ENCODE peak calls at places on chromosomes 11 and 22, in ten cellular contexts. L is transverse colon, M is brain microvascular endothelial cell, C is neural progenitor cell, F is colonic mucosa, U is heart left ventricle, I is Peyer's patch, O is pancreas, B is hepatocyte, A is choroid plexus epithelial cell. Z is an unnamed sample.

GRCh38 chr11:76939219-76939631 is 78.5 kb downstream of the ACER3 start:
- DNase-seq in F (no peak), L (no peak), O (no peak), B (no peak), M (no peak), I (no peak), U (no peak), C (no peak), A (no peak), Z (no peak)

GRCh38 chr11:1078191-1078601 is 3.5 kb downstream of the MUC2 start:
- DNase-seq in L (no peak), B (no peak), U (no peak), C (peak; percentile 1), A (no peak), O (peak; percentile 12), M (no peak), F (no peak), I (no peak), Z (no peak)

GRCh38 chr11:27055065-27055682 is 14.6 kb downstream of the BBOX1 start:
- DNase-seq in L (peak; percentile 14), I (peak; percentile 81), B (peak; percentile 79), A (peak; percentile 80), F (no peak), C (no peak), U (no peak), M (peak; percentile 83), O (no peak), Z (peak; percentile 17)

GRCh38 chr11:125481531-125481930 is 14.5 kb downstream of the FEZ1 start:
- DNase-seq in U (no peak), A (no peak), O (no peak), I (no peak), M (no peak), C (peak; percentile 63), L (no peak), B (no peak), F (no peak), Z (no peak)

GRCh38 chr22:41009222-41009948 is 58.2 kb downstream of the RBX1 start:
- DNase-seq in M (no peak), I (no peak), O (no peak), B (no peak), U (no peak), L (no peak), A (peak; percentile 52), F (peak; percentile 27), C (no peak), Z (peak; percentile 36)

GRCh38 chr22:32574397-32574796 is 99.8 kb downstream of the FBXO7 start:
- DNase-seq in A (no peak), M (no peak), I (no peak), B (peak; percentile 46), U (no peak), F (no peak), C (no peak), O (no peak), L (no peak), Z (no peak)

GRCh38 chr11:31657091-31657490 is 147.5 kb downstream of the ELP4 start:
- DNase-seq in B (no peak), O (no peak), F (no peak), U (no peak), I (no peak), C (no peak), A (no peak), L (no peak), M (no peak), Z (no peak)

GRCh38 chr11:70715166-70715565 is 316.8 kb downstream of the CTTN start:
- DNase-seq in U (no peak), I (no peak), O (no peak), A (no peak), C (no peak), M (no peak), B (no peak), L (no peak), F (no peak), Z (no peak)

GRCh38 chr11:132402056-132402684 is 1031.8 kb downstream of the NTM start:
- DNase-seq in U (peak; percentile 16), B (peak; percentile 65), A (peak; percentile 72), C (peak; percentile 80), F (no peak), M (peak; percentile 57), O (no peak), I (no peak), L (peak; percentile 19), Z (peak; percentile 41)

GRCh38 chr11:117445097-117445658 is 117.5 kb downstream of the CEP164 start:
- DNase-seq in I (no peak), A (no peak), O (no peak), B (no peak), U (no peak), C (no peak), F (no peak), M (no peak), L (no peak), Z (no peak)

GRCh38 chr11:117443269-117444186 is 115.9 kb downstream of the CEP164 start:
- DNase-seq in L (peak; percentile 35), F (peak; percentile 27), M (peak; percentile 26), U (peak; percentile 49), O (peak; percentile 48), A (peak; percentile 69), C (peak; percentile 88), I (peak; percentile 63), B (peak; percentile 82), Z (peak; percentile 4)

GRCh38 chr11:117442049-117442868 is 114.6 kb downstream of the CEP164 start:
- DNase-seq in F (no peak), A (no peak), L (no peak), C (no peak), U (no peak), O (no peak), B (no peak), M (no peak), I (no peak), Z (no peak)

GRCh38 chr11:117442869-117443239 is 115.2 kb downstream of the CEP164 start:
- DNase-seq in C (no peak), A (no peak), B (no peak), M (no peak), L (no peak), U (no peak), I (no peak), F (no peak), O (no peak), Z (no peak)

DNA sequence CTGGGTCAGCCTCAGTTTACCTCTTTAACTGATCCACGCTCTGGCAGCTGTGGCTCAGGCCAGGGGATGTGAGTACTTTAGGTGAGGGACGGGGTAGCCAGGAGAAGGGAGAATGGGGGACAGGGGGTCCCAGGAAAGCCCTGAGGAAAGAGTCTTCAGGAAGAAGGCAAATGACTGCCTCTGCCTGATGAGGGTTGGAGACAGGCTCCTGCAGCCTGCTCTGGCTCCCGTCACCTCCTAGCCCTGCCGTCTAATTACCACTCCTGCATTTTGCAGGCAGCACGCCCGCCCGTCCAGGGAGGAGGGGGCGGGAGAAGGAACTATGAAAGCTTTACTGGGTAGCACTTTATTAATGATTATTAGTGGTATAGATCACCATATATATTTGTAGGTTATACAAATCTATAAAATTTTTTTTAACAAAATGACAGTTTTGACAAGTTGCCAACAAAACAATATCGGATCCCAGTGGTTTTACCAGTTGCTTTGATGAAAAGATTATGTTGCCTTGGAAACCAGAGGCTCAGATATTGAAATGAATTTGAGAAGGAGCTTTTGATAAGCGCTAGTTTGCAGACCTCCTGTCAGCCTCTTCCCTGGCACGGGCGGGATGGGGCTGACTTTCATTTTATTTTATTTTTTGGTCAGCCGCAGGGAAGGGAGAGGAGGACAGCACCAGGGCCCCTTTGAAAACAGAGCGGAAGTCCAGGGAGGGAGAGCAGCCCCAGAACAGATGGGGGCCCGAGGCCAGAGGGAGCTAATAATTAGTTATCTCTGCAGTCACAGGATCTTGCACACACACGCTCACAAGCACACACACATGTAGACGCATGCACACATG is 116.8 kb downstream of the CEP164 start:
- DNase-seq in B (no peak), M (no peak), L (no peak), C (no peak), A (no peak), I (no peak), O (no peak), U (no peak), F (no peak), Z (no peak)
- H3K4me3 ChIP-seq in B (no peak overlapping the region), M (no peak overlapping the region), L (no peak overlapping the region), C (no peak overlapping the region), A (no peak overlapping the region), I (no peak overlapping the region), O (no peak overlapping the region), U (no peak overlapping the region), F (no peak overlapping the region), Z (no peak overlapping the region)

DNA sequence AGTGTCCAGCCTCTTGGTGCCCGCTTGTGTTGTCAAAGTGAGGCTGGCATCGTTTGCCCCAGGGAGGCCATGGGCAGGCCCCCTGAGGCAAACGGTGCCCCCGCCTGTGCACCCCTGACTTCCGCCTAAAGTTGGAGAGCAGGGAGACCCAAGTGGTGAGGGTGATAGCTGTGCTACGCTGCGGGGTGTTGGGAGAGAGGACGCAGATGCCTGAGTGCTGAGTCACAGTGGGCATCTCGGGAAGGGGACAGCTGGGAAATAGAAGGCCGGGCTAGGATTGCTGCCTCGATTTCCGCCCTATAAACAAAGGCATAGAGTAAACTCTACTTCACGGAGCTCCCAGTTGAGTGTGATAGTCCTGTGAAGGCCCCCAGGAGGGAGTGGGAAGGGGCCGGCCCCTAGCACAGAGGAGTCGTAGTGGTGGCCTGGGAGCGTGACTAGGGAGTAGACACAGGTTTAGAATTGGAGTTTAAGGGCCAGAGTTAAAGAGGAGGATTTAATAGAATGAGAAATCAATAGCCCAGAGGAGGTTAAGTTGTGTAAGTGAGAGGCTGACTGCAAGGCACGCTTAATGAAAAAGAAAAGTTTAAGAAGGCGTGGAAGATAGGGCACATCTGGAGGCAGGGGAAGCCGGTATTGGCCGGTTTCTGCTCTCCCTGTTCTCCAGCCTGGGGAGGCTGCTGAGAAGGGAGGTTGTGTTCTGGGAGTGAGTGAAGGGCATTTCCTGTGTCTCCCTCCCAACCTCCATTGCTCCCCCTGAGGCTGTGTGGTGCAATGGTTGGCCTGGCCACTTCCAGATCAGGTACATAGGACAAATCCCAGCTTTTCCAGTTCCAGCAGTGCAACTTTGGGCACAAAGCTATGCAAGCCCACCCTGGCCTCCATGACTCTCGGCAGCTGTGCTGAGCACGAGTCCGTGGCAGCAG is 6.1 kb downstream of the GRIK4 start:
- DNase-seq in I (no peak), F (no peak), M (peak; percentile 34), A (no peak), O (no peak), B (peak; percentile 59), L (no peak), U (no peak), C (no peak), Z (no peak)
- H3K4me3 ChIP-seq in I (no peak overlapping the region), F (no peak overlapping the region), M (no peak overlapping the region), A (no peak overlapping the region), O (no peak overlapping the region), B (no peak overlapping the region), L (no peak overlapping the region), U (no peak overlapping the region), C (no peak overlapping the region), Z (no peak overlapping the region)

GRCh38 chr22:39173787-39174497 is 21.5 kb upstream of the CBX7 start:
- DNase-seq in A (peak; percentile 13), F (no peak), O (no peak), U (no peak), L (peak; percentile 23), M (no peak), I (peak; percentile 61), B (no peak), C (no peak), Z (no peak)
- H3K4me3 ChIP-seq in A (no peak overlapping the region), F (no peak overlapping the region), O (no peak overlapping the region), U (no peak overlapping the region), L (no peak overlapping the region), M (no peak overlapping the region), I (no peak overlapping the region), B (no peak overlapping the region), C (no peak overlapping the region), Z (no peak overlapping the region)

DNA sequence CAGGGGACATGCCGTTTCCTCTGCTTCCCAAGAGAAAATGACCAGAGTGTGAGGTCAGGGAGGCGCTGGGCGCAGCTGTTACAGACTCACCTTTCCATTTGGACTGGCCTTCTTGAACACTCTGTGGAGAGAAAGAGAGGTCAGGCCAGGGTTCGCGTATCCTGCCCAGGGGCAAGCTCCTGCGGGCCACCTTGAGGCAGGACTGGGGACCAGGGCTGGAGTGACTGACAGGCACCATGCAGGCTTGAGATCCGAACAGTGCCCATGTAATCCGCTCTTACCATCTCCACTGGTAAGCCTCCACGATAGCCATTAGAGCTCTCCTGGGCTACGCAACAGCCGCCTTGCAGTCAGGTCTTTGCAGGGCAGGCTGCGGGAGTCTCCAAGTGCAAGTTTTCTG is 49.3 kb downstream of the TPBGL start:
- DNase-seq in O (no peak), B (no peak), C (no peak), L (no peak), U (no peak), A (no peak), I (no peak), M (no peak), F (no peak), Z (no peak)
- H3K4me3 ChIP-seq in O (no peak overlapping the region), B (no peak overlapping the region), C (no peak overlapping the region), L (no peak overlapping the region), U (no peak overlapping the region), A (no peak overlapping the region), I (no peak overlapping the region), M (no peak overlapping the region), F (no peak overlapping the region), Z (no peak overlapping the region)

Z was measured in skeletal muscle cell.